ENCODE peak calls at places on chromosomes 6 and 20, in seven cellular contexts. L is left ventricle myocardium inferior, R is stomach, D is NT2/D1, F is MG63, T is uterus, C is lower leg skin. W is an unnamed sample.

GRCh38 chr6:132614554-132614953 is 9.5 kb downstream of the TAAR2 start:
- DNase-seq in C (no peak), F (no peak), T (no peak), D (no peak), L (no peak), R (no peak), W (no peak)

GRCh38 chr20:1687053-1687452 is 29.5 kb upstream of the SIRPG start:
- DNase-seq in T (no peak), D (no peak), F (no peak), C (no peak), L (no peak), R (no peak), W (no peak)

GRCh38 chr6:86856937-86857563 is 80.3 kb upstream of the HTR1E start:
- DNase-seq in C (no peak), T (no peak), D (peak), R (peak), L (no peak), F (peak), W (no peak)

GRCh38 chr20:45345104-45345936 is 2.9 kb downstream of the SDC4 start:
- DNase-seq in F (peak), C (no peak), L (no peak), T (no peak), D (no peak), R (peak), W (no peak)

GRCh38 chr6:134245041-134245440 is 72.9 kb downstream of the SGK1 start:
- DNase-seq in D (no peak), T (no peak), L (no peak), C (no peak), F (peak), R (peak), W (no peak)

GRCh38 chr6:150185697-150186096 is 42.9 kb downstream of the PPP1R14C start:
- DNase-seq in F (no peak), D (no peak), R (no peak), C (peak), T (no peak), L (no peak), W (no peak)

GRCh38 chr6:85135376-85136094 is 314.3 kb upstream of the NT5E start:
- DNase-seq in R (no peak), L (no peak), D (no peak), C (no peak), T (no peak), F (peak), W (no peak)

GRCh38 chr6:164148789-164149188 is 734.3 kb downstream of the QKI start:
- DNase-seq in D (no peak), R (no peak), F (no peak), L (no peak), C (no peak), T (no peak), W (no peak)

GRCh38 chr20:43963872-43964791 is 49.5 kb downstream of the TOX2 start:
- DNase-seq in R (no peak), L (peak), C (peak), F (peak), T (no peak), D (no peak), W (peak)

GRCh38 chr6:38387994-38388393 is 251.7 kb downstream of the BTBD9 start:
- DNase-seq in L (no peak), C (no peak), F (no peak), D (no peak), R (no peak), T (no peak), W (no peak)

GRCh38 chr6:105609375-105609991 is 206.6 kb upstream of the PREP start:
- DNase-seq in L (peak), C (no peak), F (peak), D (no peak), R (no peak), T (peak), W (no peak)

GRCh38 chr6:137415127-137415833 is 78.9 kb downstream of the OLIG3 start:
- DNase-seq in T (peak), C (peak), R (peak), L (peak), D (no peak), F (peak), W (no peak)

GRCh38 chr6:48978016-48978415 is 485.0 kb downstream of the MMUT start:
- DNase-seq in D (no peak), T (no peak), F (no peak), C (no peak), L (no peak), R (no peak), W (no peak)

GRCh38 chr6:21664263-21665081 is 70.9 kb downstream of the SOX4 start:
- DNase-seq in T (peak), R (no peak), C (no peak), D (no peak), F (peak), L (peak), W (no peak)

GRCh38 chr6:5762561-5762968 is 244.2 kb downstream of the NRN1 start:
- DNase-seq in C (peak), L (peak), F (no peak), R (no peak), D (no peak), T (peak), W (peak)

GRCh38 chr20:63885264-63886053 is 9.5 kb upstream of the DNAJC5 start:
- DNase-seq in T (no peak), F (no peak), L (no peak), D (no peak), C (no peak), R (peak), W (no peak)

GRCh38 chr6:127365874-127366273 is 22.5 kb upstream of the ECHDC1 start:
- DNase-seq in R (no peak), F (no peak), T (no peak), D (no peak), C (no peak), L (no peak), W (no peak)

GRCh38 chr20:22411568-22412450 is 172.6 kb downstream of the FOXA2 start:
- DNase-seq in C (no peak), D (no peak), R (peak), F (peak), T (no peak), L (peak), W (peak)

GRCh38 chr20:58850693-58851174 is at the start of gene GNAS-AS1:
- DNase-seq in L (peak), T (peak), F (peak), C (peak), D (peak), R (peak), W (no peak)

GRCh38 chr6:79627422-79627821 is 3.7 kb upstream of the SH3BGRL2 start:
- DNase-seq in T (no peak), L (no peak), C (no peak), R (no peak), D (no peak), F (no peak), W (no peak)

GRCh38 chr6:56497270-56497669 is 145.4 kb downstream of the DST start:
- DNase-seq in C (no peak), L (no peak), F (no peak), D (no peak), R (no peak), T (peak), W (no peak)

GRCh38 chr6:79702701-79703100 is 71.6 kb downstream of the SH3BGRL2 start:
- DNase-seq in R (no peak), T (no peak), L (no peak), F (no peak), D (no peak), C (no peak), W (no peak)

GRCh38 chr20:14036567-14036966 is 41.3 kb downstream of the MACROD2 start:
- DNase-seq in C (no peak), L (no peak), R (no peak), D (no peak), F (no peak), T (no peak), W (no peak)

GRCh38 chr6:118377711-118378414 is 170.2 kb upstream of the PLN start:
- DNase-seq in T (no peak), R (no peak), L (peak), D (no peak), F (no peak), C (no peak), W (no peak)

GRCh38 chr6:135938588-135939215 is 87.2 kb downstream of the PDE7B start:
- DNase-seq in D (no peak), R (no peak), F (peak), C (no peak), T (peak), L (peak), W (peak)

GRCh38 chr6:43475506-43475905 is 1.9 kb upstream of the TJAP1 start:
- DNase-seq in R (no peak), L (no peak), T (no peak), D (no peak), F (no peak), C (no peak), W (no peak)

GRCh38 chr6:37022135-37022863 is 16.8 kb downstream of the FGD2 start:
- DNase-seq in R (no peak), C (no peak), L (no peak), F (no peak), D (no peak), T (no peak), W (no peak)

GRCh38 chr20:25219365-25219764 is 23.9 kb downstream of the ENTPD6 start:
- DNase-seq in T (peak), C (peak), D (no peak), F (no peak), R (no peak), L (no peak), W (peak)

GRCh38 chr6:18323935-18324707 is 59.8 kb upstream of the DEK start:
- DNase-seq in F (no peak), R (no peak), L (no peak), T (no peak), C (no peak), D (no peak), W (no peak)

GRCh38 chr20:4875578-4876067 is 125.7 kb downstream of the SLC23A2 start:
- DNase-seq in L (no peak), D (no peak), F (no peak), R (no peak), T (no peak), C (no peak), W (no peak)

GRCh38 chr6:105810105-105810921 is 275.8 kb upstream of the PRDM1 start:
- DNase-seq in L (peak), R (no peak), C (no peak), D (peak), F (peak), T (no peak), W (no peak)

GRCh38 chr20:17503501-17504325 is 27.5 kb downstream of the BFSP1 start:
- DNase-seq in R (no peak), T (no peak), F (no peak), C (peak), D (no peak), L (no peak), W (no peak)

GRCh38 chr6:167668019-167668753 is 158.5 kb upstream of the AFDN start:
- DNase-seq in L (no peak), F (no peak), C (no peak), T (no peak), D (no peak), R (no peak), W (no peak)

GRCh38 chr6:35919827-35920751 is 809 bp downstream of the SRPK1 start:
- DNase-seq in L (no peak), D (no peak), R (peak), F (peak), T (no peak), C (no peak), W (no peak)

DNA sequence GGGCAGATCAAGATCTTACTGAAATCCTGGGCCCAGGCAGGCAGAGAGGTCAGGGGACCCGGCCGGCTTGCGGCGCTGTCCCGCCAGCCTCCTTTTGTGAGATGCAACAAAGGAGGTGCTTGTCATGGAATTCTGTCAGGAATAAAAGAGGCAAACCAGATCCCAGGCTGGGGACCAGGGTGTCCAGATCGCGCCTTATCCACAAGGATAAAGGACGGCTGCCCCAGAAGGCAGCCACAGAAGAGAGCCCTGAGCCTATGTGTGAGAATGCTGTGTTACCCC is 42.6 kb upstream of the CDH22 start:
- DNase-seq in D (no peak), C (no peak), T (no peak), R (no peak), L (no peak), F (no peak), W (no peak)
- H3K4me3 ChIP-seq in D (no peak), C (no peak), T (no peak), R (no peak), L (no peak), F (no peak), W (no peak)

DNA sequence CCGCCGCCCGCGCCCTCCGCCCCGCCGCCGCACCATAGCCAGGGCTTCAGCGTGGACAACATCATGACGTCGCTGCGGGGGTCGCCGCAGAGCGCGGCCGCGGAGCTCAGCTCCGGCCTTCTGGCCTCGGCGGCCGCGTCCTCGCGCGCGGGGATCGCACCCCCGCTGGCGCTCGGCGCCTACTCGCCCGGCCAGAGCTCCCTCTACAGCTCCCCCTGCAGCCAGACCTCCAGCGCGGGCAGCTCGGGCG is 1.5 kb downstream of the FOXC1 start:
- DNase-seq in L (no peak), C (peak), T (no peak), F (peak), D (no peak), R (no peak), W (no peak)
- H3K4me3 ChIP-seq in L (peak), C (peak), T (peak), F (peak), D (no peak), R (peak), W (peak)

DNA sequence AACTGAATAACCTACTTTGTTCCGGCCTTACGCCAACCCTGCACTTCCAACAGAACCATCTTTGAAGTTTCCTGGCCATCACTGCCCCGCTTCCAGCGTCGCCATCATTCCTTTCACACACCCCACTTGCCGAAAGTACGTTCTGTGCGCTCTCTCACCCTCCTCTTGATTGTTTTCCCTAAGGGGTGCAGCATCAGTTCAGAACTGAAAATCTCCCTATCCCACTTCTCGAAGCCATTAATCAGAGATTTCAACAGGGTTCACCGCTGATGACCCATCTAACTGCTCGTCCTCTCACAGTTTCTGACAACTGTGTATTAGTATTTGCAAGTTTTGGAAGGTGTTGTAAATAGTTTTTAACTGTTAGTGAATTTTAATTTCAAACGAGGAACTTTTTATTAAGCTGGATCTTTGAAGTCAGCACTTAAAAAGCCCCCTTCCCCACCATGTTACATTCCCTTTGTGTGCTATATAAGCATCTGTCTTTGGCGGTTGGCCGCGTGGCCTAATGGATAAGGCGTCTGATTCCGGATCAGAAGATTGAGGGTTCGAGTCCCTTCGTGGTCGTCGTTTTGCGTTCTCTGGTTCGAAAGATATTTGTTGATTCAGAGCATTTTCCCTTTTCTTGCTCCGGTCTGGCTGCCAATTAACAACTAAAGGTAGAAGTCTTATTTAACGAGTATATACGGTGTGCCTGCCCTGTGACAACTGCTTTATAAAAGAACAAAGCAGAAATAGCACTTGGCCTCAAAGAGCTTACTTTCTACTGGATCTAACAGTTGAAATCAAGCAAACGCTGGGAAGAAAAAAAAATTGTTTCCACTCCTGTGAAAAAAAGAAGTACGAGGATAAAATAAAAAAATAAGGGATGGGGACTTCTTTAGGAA is 42.6 kb downstream of the TRIM27 start:
- DNase-seq in C (no peak), L (peak), D (peak), R (peak), T (peak), F (peak), W (peak)
- H3K4me3 ChIP-seq in C (peak), L (peak), D (peak), R (peak), T (peak), F (peak), W (peak)

DNA sequence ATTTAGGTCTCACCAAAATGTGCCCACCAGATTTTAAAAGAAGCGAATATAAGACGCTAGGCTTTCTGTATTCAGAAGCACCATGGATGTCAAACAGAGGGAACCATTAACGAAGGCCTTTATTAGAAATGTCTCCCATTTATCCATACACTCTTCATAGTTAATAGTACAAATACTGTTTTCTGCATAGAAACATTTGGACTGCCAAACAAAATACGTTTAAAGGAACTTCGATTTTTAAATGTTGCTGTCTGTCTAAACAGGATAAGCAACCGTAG is 32.6 kb upstream of the HFE start:
- DNase-seq in T (no peak), D (no peak), F (no peak), R (no peak), C (no peak), L (no peak), W (no peak)
- H3K4me3 ChIP-seq in T (peak), D (peak), F (peak), R (peak), C (peak), L (peak), W (peak)

GRCh38 chr6:30688569-30688968 is 2.1 kb upstream of the PPP1R18 start:
- DNase-seq in F (no peak), R (no peak), L (peak), T (no peak), C (no peak), D (no peak), W (peak)

GRCh38 chr6:30691208-30691872 is 556 bp upstream of the NRM start:
- DNase-seq in D (no peak), T (no peak), R (no peak), F (no peak), L (no peak), C (no peak), W (no peak)

GRCh38 chr6:30690403-30691207 is at the start of gene NRM:
- DNase-seq in T (peak), D (peak), C (peak), L (peak), F (peak), R (peak), W (peak)

GRCh38 chr6:30689022-30689865 is 1.5 kb downstream of the NRM start:
- DNase-seq in T (no peak), L (peak), R (no peak), C (no peak), D (no peak), F (no peak), W (peak)

DNA sequence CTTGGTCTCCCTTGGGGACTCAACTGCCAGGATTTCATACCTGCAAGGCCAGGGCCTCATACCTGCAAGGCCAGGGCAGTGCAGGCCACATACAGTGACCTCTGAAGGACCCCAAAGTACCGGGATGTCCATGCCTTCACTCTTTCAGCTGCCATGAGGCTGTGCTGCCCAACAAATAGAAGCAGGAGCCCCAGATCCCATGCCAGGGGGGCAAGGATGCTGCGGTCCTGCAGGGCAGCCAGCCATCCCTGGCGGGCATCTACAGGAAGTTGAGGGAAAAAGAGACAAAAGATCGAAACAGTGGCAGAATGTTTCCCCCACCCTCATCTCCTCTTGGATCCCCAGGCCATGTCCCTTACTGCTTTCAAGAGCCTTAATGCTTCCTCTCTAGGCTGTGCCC is 799 bp downstream of the NRM start:
- DNase-seq in L (no peak), R (no peak), T (no peak), D (no peak), C (no peak), F (no peak), W (peak)
- H3K4me3 ChIP-seq in L (peak), R (peak), T (peak), D (peak), C (no peak), F (peak), W (peak)

GRCh38 chr20:33675127-33675954 is 1.1 kb upstream of the NECAB3 start:
- DNase-seq in C (peak), F (no peak), L (no peak), T (peak), R (no peak), D (no peak), W (peak)
- H3K4me3 ChIP-seq in C (no peak), F (no peak), L (peak), T (peak), R (peak), D (peak), W (peak)

DNA sequence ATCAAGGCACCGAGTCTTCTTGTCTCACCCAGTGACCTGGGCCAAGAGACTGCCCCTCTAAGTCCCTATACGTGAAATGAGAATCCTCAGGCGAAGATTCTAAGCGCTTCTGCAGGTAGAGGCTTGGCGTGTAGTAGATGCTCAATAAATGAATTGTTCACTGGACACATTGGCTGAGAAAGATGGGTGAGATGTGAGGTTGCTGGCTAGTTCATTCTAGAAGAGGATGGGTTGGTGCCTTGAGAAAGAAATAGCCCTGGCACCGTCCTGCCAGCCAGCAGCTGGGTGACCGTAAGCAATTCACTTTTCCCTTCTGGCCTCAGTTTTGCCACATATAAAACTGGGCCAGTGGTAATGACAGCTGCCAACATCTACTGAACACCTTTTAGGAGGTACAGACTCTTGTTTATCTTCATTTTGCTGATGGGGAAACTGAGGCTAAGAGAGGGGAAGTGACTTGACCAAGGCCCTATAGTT is 1.4 kb downstream of the SRC start:
- DNase-seq in C (peak), T (no peak), L (no peak), R (no peak), D (no peak), F (no peak), W (no peak)
- H3K4me3 ChIP-seq in C (no peak), T (peak), L (peak), R (peak), D (no peak), F (peak), W (peak)

DNA sequence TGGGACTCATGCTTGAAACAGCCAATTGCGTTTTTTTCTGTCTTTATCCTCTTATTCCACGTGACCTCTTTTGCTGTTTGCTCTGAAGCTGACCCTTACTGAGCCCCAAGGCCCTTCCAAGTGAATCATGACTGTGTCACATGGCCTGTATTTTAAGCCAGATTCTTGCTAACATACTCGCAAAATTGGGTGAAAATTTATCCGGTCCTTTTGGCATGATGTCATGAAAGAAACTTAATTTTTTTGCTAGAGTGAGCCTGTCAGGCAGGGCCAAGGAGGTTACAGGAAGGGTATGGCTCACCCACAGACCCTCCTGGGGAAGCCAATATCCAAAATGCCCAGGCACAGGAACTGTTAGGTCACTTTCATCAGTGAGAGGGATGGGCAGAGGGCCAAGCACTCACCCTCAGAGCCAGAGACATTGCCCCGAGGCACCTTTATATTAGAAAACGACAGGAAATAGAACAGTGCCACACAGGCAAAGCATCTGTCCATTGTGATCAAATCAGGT is 296.7 kb downstream of the CDH26 start:
- DNase-seq in F (peak), R (no peak), C (peak), D (no peak), L (no peak), T (no peak), W (no peak)
- H3K4me3 ChIP-seq in F (no peak), R (no peak), C (no peak), D (no peak), L (no peak), T (no peak), W (no peak)

W was measured in tibial artery.